ENCODE peak calls at places on chromosomes 16 and 17, in four cellular contexts. One of them, this sample, is unnamed.

GRCh38 chr17:67246648-67247415 is 1.8 kb upstream of the HELZ start:
- DNase-seq in retinal pigment epithelial cell: peak
- DNase-seq in activated T-helper 1 cell treated with anti-CD3 and anti-CD28 coated beads, Interleukin-12 subunit alpha, Interleukin-12 subunit beta, Interleukin-2, Interleukin-4 antibody, amounts not matched to agents 30 ng/mL and 10 ng/mL and 1 ng/mL, durations not matched to agents 14 hours and 24 hours and 36 hours: no peak
- DNase-seq in amniotic stem cell: no peak
- DNase-seq in this sample: peak

GRCh38 chr16:47578573-47578972 is 117.4 kb downstream of the PHKB start:
- DNase-seq in amniotic stem cell: no peak
- DNase-seq in activated T-helper 1 cell treated with anti-CD3 and anti-CD28 coated beads, Interleukin-12 subunit alpha, Interleukin-12 subunit beta, Interleukin-2, Interleukin-4 antibody, amounts not matched to agents 30 ng/mL and 10 ng/mL and 1 ng/mL, durations not matched to agents 14 hours and 24 hours and 36 hours: no peak
- DNase-seq in retinal pigment epithelial cell: no peak
- DNase-seq in this sample: peak

GRCh38 chr16:69106491-69107291 is 1.2 kb downstream of the HAS3 start:
- DNase-seq in amniotic stem cell: no peak
- DNase-seq in activated T-helper 1 cell treated with anti-CD3 and anti-CD28 coated beads, Interleukin-12 subunit alpha, Interleukin-12 subunit beta, Interleukin-2, Interleukin-4 antibody, amounts not matched to agents 30 ng/mL and 10 ng/mL and 1 ng/mL, durations not matched to agents 14 hours and 24 hours and 36 hours: no peak
- DNase-seq in retinal pigment epithelial cell: no peak
- DNase-seq in this sample: no peak

GRCh38 chr17:77365584-77366186 is 224.9 kb downstream of the SEC14L1 start:
- DNase-seq in activated T-helper 1 cell treated with anti-CD3 and anti-CD28 coated beads, Interleukin-12 subunit alpha, Interleukin-12 subunit beta, Interleukin-2, Interleukin-4 antibody, amounts not matched to agents 30 ng/mL and 10 ng/mL and 1 ng/mL, durations not matched to agents 14 hours and 24 hours and 36 hours: no peak
- DNase-seq in retinal pigment epithelial cell: peak
- DNase-seq in amniotic stem cell: peak
- DNase-seq in this sample: no peak

GRCh38 chr17:62618647-62619412 is 8.6 kb upstream of the MRC2 start:
- DNase-seq in amniotic stem cell: no peak
- DNase-seq in activated T-helper 1 cell treated with anti-CD3 and anti-CD28 coated beads, Interleukin-12 subunit alpha, Interleukin-12 subunit beta, Interleukin-2, Interleukin-4 antibody, amounts not matched to agents 30 ng/mL and 10 ng/mL and 1 ng/mL, durations not matched to agents 14 hours and 24 hours and 36 hours: no peak
- DNase-seq in retinal pigment epithelial cell: no peak
- DNase-seq in this sample: no peak

GRCh38 chr17:29059281-29059680 is 16.3 kb downstream of the PIPOX start:
- DNase-seq in retinal pigment epithelial cell: no peak
- DNase-seq in activated T-helper 1 cell treated with anti-CD3 and anti-CD28 coated beads, Interleukin-12 subunit alpha, Interleukin-12 subunit beta, Interleukin-2, Interleukin-4 antibody, amounts not matched to agents 30 ng/mL and 10 ng/mL and 1 ng/mL, durations not matched to agents 14 hours and 24 hours and 36 hours: no peak
- DNase-seq in amniotic stem cell: no peak
- DNase-seq in this sample: no peak

GRCh38 chr16:1990336-1991134 is 765 bp downstream of the SYNGR3 start:
- DNase-seq in activated T-helper 1 cell treated with anti-CD3 and anti-CD28 coated beads, Interleukin-12 subunit alpha, Interleukin-12 subunit beta, Interleukin-2, Interleukin-4 antibody, amounts not matched to agents 30 ng/mL and 10 ng/mL and 1 ng/mL, durations not matched to agents 14 hours and 24 hours and 36 hours: peak
- DNase-seq in retinal pigment epithelial cell: no peak
- DNase-seq in amniotic stem cell: no peak
- DNase-seq in this sample: no peak

GRCh38 chr17:44144966-44145739 is 3.4 kb downstream of the HROB start:
- DNase-seq in amniotic stem cell: no peak
- DNase-seq in retinal pigment epithelial cell: no peak
- DNase-seq in activated T-helper 1 cell treated with anti-CD3 and anti-CD28 coated beads, Interleukin-12 subunit alpha, Interleukin-12 subunit beta, Interleukin-2, Interleukin-4 antibody, amounts not matched to agents 30 ng/mL and 10 ng/mL and 1 ng/mL, durations not matched to agents 14 hours and 24 hours and 36 hours: no peak
- DNase-seq in this sample: no peak

GRCh38 chr17:76714822-76715461 is 4.2 kb upstream of the MXRA7 start:
- DNase-seq in activated T-helper 1 cell treated with anti-CD3 and anti-CD28 coated beads, Interleukin-12 subunit alpha, Interleukin-12 subunit beta, Interleukin-2, Interleukin-4 antibody, amounts not matched to agents 30 ng/mL and 10 ng/mL and 1 ng/mL, durations not matched to agents 14 hours and 24 hours and 36 hours: peak
- DNase-seq in retinal pigment epithelial cell: no peak
- DNase-seq in amniotic stem cell: no peak
- DNase-seq in this sample: no peak

GRCh38 chr16:3032624-3033023 is 4.1 kb downstream of the BICDL2 start:
- DNase-seq in retinal pigment epithelial cell: no peak
- DNase-seq in activated T-helper 1 cell treated with anti-CD3 and anti-CD28 coated beads, Interleukin-12 subunit alpha, Interleukin-12 subunit beta, Interleukin-2, Interleukin-4 antibody, amounts not matched to agents 30 ng/mL and 10 ng/mL and 1 ng/mL, durations not matched to agents 14 hours and 24 hours and 36 hours: no peak
- DNase-seq in amniotic stem cell: no peak
- DNase-seq in this sample: no peak

GRCh38 chr16:19980866-19981265 is 92.8 kb downstream of the GPR139 start:
- DNase-seq in retinal pigment epithelial cell: no peak
- DNase-seq in activated T-helper 1 cell treated with anti-CD3 and anti-CD28 coated beads, Interleukin-12 subunit alpha, Interleukin-12 subunit beta, Interleukin-2, Interleukin-4 antibody, amounts not matched to agents 30 ng/mL and 10 ng/mL and 1 ng/mL, durations not matched to agents 14 hours and 24 hours and 36 hours: no peak
- DNase-seq in amniotic stem cell: no peak
- DNase-seq in this sample: no peak

GRCh38 chr17:10251212-10251948 is 53.0 kb upstream of the GAS7 start:
- DNase-seq in activated T-helper 1 cell treated with anti-CD3 and anti-CD28 coated beads, Interleukin-12 subunit alpha, Interleukin-12 subunit beta, Interleukin-2, Interleukin-4 antibody, amounts not matched to agents 30 ng/mL and 10 ng/mL and 1 ng/mL, durations not matched to agents 14 hours and 24 hours and 36 hours: no peak
- DNase-seq in retinal pigment epithelial cell: no peak
- DNase-seq in amniotic stem cell: no peak
- DNase-seq in this sample: no peak

GRCh38 chr17:2749784-2750181 is 331 bp upstream of the CCDC92B start:
- DNase-seq in retinal pigment epithelial cell: peak
- DNase-seq in activated T-helper 1 cell treated with anti-CD3 and anti-CD28 coated beads, Interleukin-12 subunit alpha, Interleukin-12 subunit beta, Interleukin-2, Interleukin-4 antibody, amounts not matched to agents 30 ng/mL and 10 ng/mL and 1 ng/mL, durations not matched to agents 14 hours and 24 hours and 36 hours: peak
- DNase-seq in amniotic stem cell: peak
- DNase-seq in this sample: no peak

This sample was measured in epithelial cell of proximal tubule.